ENCODE peak calls at places on chromosome 22, in four cellular contexts. One of them, this sample, is unnamed.

GRCh38 chr22:40517631-40518030 is 118.9 kb downstream of the MRTFA start:
- DNase-seq in activated gamma-delta T cell treated with Interleukin-2 at 50 U/mL for 16 hours: no peak
- DNase-seq in NCI-H1417: no peak
- DNase-seq in astrocyte of the cerebellum: no peak
- DNase-seq in this sample: no peak

GRCh38 chr22:44755956-44756361 is 3.6 kb downstream of the ARHGAP8 start:
- DNase-seq in activated gamma-delta T cell treated with Interleukin-2 at 50 U/mL for 16 hours: no peak
- DNase-seq in NCI-H1417: peak
- DNase-seq in astrocyte of the cerebellum: no peak
- DNase-seq in this sample: peak

GRCh38 chr22:45608763-45609180 is 62.9 kb upstream of the ATXN10 start:
- DNase-seq in activated gamma-delta T cell treated with Interleukin-2 at 50 U/mL for 16 hours: peak
- DNase-seq in NCI-H1417: no peak
- DNase-seq in astrocyte of the cerebellum: peak
- DNase-seq in this sample: no peak

GRCh38 chr22:27245056-27245455 is 556.5 kb downstream of the MN1 start:
- DNase-seq in activated gamma-delta T cell treated with Interleukin-2 at 50 U/mL for 16 hours: no peak
- DNase-seq in NCI-H1417: peak
- DNase-seq in astrocyte of the cerebellum: no peak
- DNase-seq in this sample: no peak

GRCh38 chr22:23285734-23286133 is 105.4 kb downstream of the BCR start:
- DNase-seq in activated gamma-delta T cell treated with Interleukin-2 at 50 U/mL for 16 hours: no peak
- DNase-seq in NCI-H1417: no peak
- DNase-seq in astrocyte of the cerebellum: no peak
- DNase-seq in this sample: no peak

GRCh38 chr22:23058063-23058462 is 12.3 kb upstream of the GNAZ start:
- DNase-seq in activated gamma-delta T cell treated with Interleukin-2 at 50 U/mL for 16 hours: no peak
- DNase-seq in NCI-H1417: no peak
- DNase-seq in astrocyte of the cerebellum: no peak
- DNase-seq in this sample: peak

GRCh38 chr22:38638216-38638615 is 18.0 kb downstream of the FAM227A start:
- DNase-seq in activated gamma-delta T cell treated with Interleukin-2 at 50 U/mL for 16 hours: no peak
- DNase-seq in NCI-H1417: no peak
- DNase-seq in astrocyte of the cerebellum: no peak
- DNase-seq in this sample: no peak

GRCh38 chr22:36358533-36359171 is 29.1 kb downstream of the MYH9 start:
- DNase-seq in activated gamma-delta T cell treated with Interleukin-2 at 50 U/mL for 16 hours: no peak
- DNase-seq in NCI-H1417: no peak
- DNase-seq in astrocyte of the cerebellum: no peak
- DNase-seq in this sample: no peak

GRCh38 chr22:17191163-17191562 is 28.1 kb downstream of the ADA2 start:
- DNase-seq in activated gamma-delta T cell treated with Interleukin-2 at 50 U/mL for 16 hours: no peak
- DNase-seq in NCI-H1417: no peak
- DNase-seq in astrocyte of the cerebellum: peak
- DNase-seq in this sample: no peak

GRCh38 chr22:36897611-36898010 is 15.8 kb upstream of the CSF2RB start:
- DNase-seq in activated gamma-delta T cell treated with Interleukin-2 at 50 U/mL for 16 hours: no peak
- DNase-seq in NCI-H1417: no peak
- DNase-seq in astrocyte of the cerebellum: no peak
- DNase-seq in this sample: no peak

GRCh38 chr22:43174941-43175531 is 11.9 kb downstream of the TTLL12 start:
- DNase-seq in activated gamma-delta T cell treated with Interleukin-2 at 50 U/mL for 16 hours: no peak
- DNase-seq in NCI-H1417: no peak
- DNase-seq in astrocyte of the cerebellum: no peak
- DNase-seq in this sample: no peak